ENCODE peak calls at places on chromosomes 6 and 20, in four cellular contexts. Y is IMR-90, X is K562, W is GM12878. P is an unnamed sample.

GRCh38 chr6:20589266-20589665 is 55.0 kb downstream of the CDKAL1 start:
- DNase-seq in Y (no peak), X (no peak), W (no peak), P (peak)

GRCh38 chr6:137894779-137895385 is 27.8 kb downstream of the TNFAIP3 start:
- DNase-seq in Y (peak), X (no peak), W (no peak), P (no peak)

GRCh38 chr6:67630146-67630545 is 1004.9 kb upstream of the ADGRB3 start:
- DNase-seq in Y (peak), X (no peak), W (no peak), P (peak)

GRCh38 chr20:42957014-42957694 is 232.6 kb downstream of the PTPRT start:
- DNase-seq in Y (no peak), X (no peak), W (no peak), P (no peak)

GRCh38 chr6:139883776-139884175 is 509.3 kb upstream of the CITED2 start:
- DNase-seq in Y (peak), X (no peak), W (no peak), P (no peak)

GRCh38 chr20:44324343-44324742 is 12.5 kb upstream of the R3HDML start:
- DNase-seq in Y (no peak), X (no peak), W (no peak), P (no peak)

GRCh38 chr20:5195655-5196054 is 68.8 kb downstream of the CDS2 start:
- DNase-seq in Y (peak), X (no peak), W (no peak), P (no peak)

GRCh38 chr6:120938164-120938875 is 396.0 kb downstream of the TBC1D32 start:
- DNase-seq in Y (no peak), X (no peak), W (no peak), P (no peak)

GRCh38 chr20:48644286-48644828 is 183.4 kb downstream of the PREX1 start:
- DNase-seq in Y (no peak), X (no peak), W (no peak), P (no peak)

GRCh38 chr6:97626586-97627441 is 343.8 kb upstream of the MMS22L start:
- DNase-seq in Y (peak), X (no peak), W (no peak), P (no peak)

GRCh38 chr6:134464690-134465411 is 146.9 kb upstream of the SGK1 start:
- DNase-seq in Y (peak), X (no peak), W (no peak), P (no peak)

GRCh38 chr6:43125119-43125518 is 46.0 kb upstream of the SRF start:
- DNase-seq in Y (peak), X (no peak), W (no peak), P (no peak)

GRCh38 chr20:25382704-25383370 is 7.8 kb downstream of the ABHD12 start:
- DNase-seq in Y (no peak), X (no peak), W (no peak), P (no peak)

GRCh38 chr6:115133790-115134189 is 791.0 kb upstream of the HS3ST5 start:
- DNase-seq in Y (no peak), X (no peak), W (no peak), P (no peak)

GRCh38 chr6:39791311-39791710 is 865 bp upstream of the DAAM2 start:
- DNase-seq in Y (no peak), X (no peak), W (no peak), P (no peak)

GRCh38 chr6:39794231-39794630 is 2.1 kb downstream of the DAAM2 start:
- DNase-seq in Y (no peak), X (no peak), W (no peak), P (no peak)

GRCh38 chr6:39791850-39792500 is at the start of gene DAAM2:
- DNase-seq in Y (peak), X (no peak), W (no peak), P (peak)

GRCh38 chr6:39793528-39793927 is 1.4 kb downstream of the DAAM2 start:
- DNase-seq in Y (no peak), X (no peak), W (no peak), P (no peak)

DNA sequence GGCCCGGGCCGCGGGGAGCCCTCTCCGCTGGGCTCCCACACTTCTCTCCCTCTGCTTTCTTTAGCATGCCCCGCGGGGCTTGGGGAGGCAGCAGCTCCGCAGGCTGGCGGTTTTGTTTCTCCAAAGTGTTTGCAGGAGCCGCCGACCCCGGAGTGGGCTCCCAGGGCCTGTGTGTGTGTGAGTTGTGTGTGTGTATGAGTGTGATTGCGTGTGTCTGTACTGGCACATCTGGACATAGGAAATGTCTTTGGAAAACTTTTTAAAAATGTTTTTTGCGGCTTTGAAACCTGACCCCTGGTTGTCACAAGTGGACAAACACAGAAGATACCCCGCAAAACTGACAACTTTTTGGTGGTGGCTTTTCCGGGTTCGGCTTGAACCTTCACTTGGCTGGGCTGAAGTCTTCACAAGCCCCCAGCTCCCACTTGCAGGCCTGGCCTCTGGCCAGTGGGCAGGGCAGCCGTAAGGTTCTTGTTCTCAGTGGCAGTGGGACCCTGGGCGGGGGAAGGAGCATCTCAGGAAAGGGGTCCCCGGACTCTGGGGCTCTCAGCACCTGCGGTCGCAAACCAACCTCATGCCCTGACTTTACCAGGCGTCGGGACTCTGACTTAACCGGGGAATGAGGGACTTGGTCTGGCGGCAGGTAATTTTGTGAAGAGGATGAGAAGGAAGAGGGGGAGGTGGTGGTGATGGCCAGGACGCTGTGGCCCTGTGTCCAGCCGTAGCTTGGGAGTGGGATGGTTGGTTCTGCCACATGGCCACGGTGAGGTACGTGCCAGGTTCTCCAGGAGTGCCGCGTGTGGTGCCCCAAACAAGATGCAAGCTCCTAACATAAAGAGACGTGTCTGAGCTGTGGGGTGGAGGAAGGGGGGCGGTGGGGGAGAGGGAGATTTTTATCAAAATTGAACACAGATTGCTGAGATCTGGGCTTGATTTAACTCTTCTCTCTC is 600 bp downstream of the DAAM2 start:
- DNase-seq in Y (no peak), X (no peak), W (no peak), P (peak)
- TF ChIP-seq FOS in Y (no peak), X (no peak), W (no peak), P (no peak)

GRCh38 chr6:70298070-70298469 is 4.8 kb downstream of the COL9A1 start:
- DNase-seq in Y (no peak), X (no peak), W (no peak), P (no peak)

GRCh38 chr6:70303034-70303525 is at the start of gene COL9A1:
- DNase-seq in Y (no peak), X (no peak), W (no peak), P (no peak)

GRCh38 chr6:70304611-70305010 is 1.7 kb upstream of the COL9A1 start:
- DNase-seq in Y (no peak), X (no peak), W (no peak), P (no peak)

GRCh38 chr6:70299456-70299855 is 3.4 kb downstream of the COL9A1 start:
- DNase-seq in Y (peak), X (no peak), W (no peak), P (no peak)
- TF ChIP-seq FOS in Y (no peak), X (no peak), W (no peak), P (no peak)

DNA sequence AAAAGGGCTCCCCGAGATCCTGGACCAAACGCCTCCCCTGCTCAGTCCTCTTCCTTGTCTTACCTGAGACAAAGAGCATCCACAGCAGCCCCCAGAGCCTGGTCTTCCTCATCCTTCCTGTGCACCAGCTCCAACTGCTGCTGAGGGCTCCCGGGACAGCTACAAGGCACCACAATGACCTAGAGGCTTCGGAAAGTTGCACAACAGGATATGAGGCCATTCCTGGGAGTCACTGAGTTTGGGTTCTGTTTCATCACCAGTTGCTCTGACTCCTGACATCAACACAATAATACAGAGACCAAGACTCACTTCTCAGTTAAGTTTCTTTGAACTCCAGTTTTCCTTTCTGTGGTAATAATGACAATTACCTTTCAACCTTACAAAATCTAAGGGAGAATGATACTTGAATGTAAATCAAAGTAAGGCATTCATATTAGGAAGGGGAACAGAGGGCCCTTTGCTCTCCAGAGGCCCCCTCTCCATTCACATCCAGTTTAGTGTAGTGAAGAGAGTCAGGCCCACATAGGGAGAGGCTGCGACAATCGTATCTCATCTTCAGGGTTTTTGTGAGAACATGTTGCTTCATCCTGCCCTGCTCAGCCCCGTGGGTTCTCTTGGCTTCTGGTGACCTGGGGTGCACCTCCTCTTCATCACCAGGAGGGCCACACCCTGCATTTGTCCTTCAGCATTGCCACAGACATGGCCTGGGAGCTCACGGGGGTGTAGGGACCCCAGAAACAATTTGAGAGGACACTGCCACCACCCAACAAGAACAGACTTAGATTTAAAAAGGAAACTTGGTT is at the start of gene TREM1:
- DNase-seq in Y (peak), X (no peak), W (no peak), P (no peak)
- TF ChIP-seq FOS in Y (no peak), X (no peak), W (no peak), P (no peak)

GRCh38 chr6:118843685-118844390 is 50.1 kb upstream of the ASF1A start:
- DNase-seq in Y (peak), X (no peak), W (peak), P (no peak)
- TF ChIP-seq FOS in Y (no peak), X (no peak), W (no peak), P (no peak)

DNA sequence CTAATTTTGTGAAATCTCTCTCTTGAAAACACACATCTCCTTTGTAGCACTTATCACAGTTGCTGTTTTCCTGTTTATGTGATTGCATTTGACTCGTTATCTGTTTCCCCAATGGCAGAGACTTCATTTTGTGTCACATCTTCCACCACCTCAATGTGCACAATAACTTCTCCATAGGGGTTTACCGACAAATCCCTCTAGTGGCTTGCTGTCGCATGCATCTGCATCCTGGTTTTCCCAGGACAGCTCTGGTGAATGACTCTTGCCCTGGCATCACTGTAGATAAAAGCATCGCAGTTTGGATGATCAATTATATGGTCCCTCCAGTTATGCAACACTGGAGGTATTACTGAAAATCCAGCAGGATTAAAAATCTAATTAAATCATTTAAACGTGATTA is 206.5 kb upstream of the BTBD3 start:
- DNase-seq in Y (no peak), X (no peak), W (no peak), P (no peak)
- TF ChIP-seq FOS in Y (no peak), X (no peak), W (no peak), P (no peak)

DNA sequence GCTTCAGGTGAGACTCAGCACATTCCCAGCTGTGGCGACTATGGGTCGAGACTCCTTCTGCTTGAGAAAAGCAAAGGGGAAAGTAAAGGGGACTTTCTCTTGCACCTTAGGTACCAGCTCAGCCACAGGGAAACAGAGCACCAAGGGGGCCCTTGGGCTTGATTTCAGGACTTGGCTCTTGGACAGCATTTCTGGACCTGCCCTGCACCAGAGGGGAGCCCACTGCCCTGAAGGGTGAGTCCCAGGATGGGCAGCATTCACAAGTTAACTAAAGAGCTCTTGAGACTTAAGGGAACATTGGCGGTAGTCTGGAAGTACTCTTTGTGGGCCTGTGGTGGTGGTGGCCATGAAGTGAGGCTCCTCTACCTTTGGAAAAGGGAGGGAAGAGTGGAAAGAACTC is 50.3 kb upstream of the RCAN2 start:
- DNase-seq in Y (no peak), X (no peak), W (no peak), P (no peak)
- TF ChIP-seq FOS in Y (no peak), X (no peak), W (no peak), P (no peak)

GRCh38 chr6:161486903-161487531 is 213.2 kb upstream of the AGPAT4 start:
- DNase-seq in Y (no peak), X (no peak), W (no peak), P (no peak)
- TF ChIP-seq FOS in Y (no peak), X (no peak), W (no peak), P (no peak)

P was measured in endothelial cell of umbilical vein.